ENCODE peak calls at places on chromosomes 3 and 15, in nine cellular contexts. T is foreskin fibroblast; M is Ammon's horn; Z is progenitor cell of endocrine pancreas; H is CD4-positive, CD25-positive, alpha-beta regulatory T cell; R is renal cortical epithelial cell; V is transverse colon; Y is IMR-90; O is left colon. P is an unnamed sample.

GRCh38 chr3:73723596-73723995 is 98.9 kb upstream of the PDZRN3 start:
- DNase-seq in H (no peak), O (no peak), T (no peak), Y (no peak), Z (no peak), M (no peak), R (no peak), V (no peak), P (no peak)

GRCh38 chr3:124606180-124606579 is 124.1 kb upstream of the UMPS start:
- DNase-seq in V (no peak), M (peak), H (no peak), Y (no peak), T (no peak), O (no peak), Z (no peak), R (no peak), P (no peak)

GRCh38 chr15:50939911-50940310 is 31.4 kb downstream of the AP4E1 start:
- DNase-seq in Y (peak), R (no peak), Z (no peak), V (no peak), O (no peak), H (no peak), M (no peak), T (no peak), P (no peak)

GRCh38 chr3:71916747-71917369 is 131.9 kb upstream of the PROK2 start:
- DNase-seq in Z (no peak), Y (peak), V (peak), T (peak), H (no peak), O (peak), R (no peak), M (peak), P (no peak)

GRCh38 chr15:40029979-40030893 is 8.7 kb downstream of the SRP14 start:
- DNase-seq in M (no peak), V (peak), R (peak), T (no peak), H (no peak), Y (peak), Z (no peak), O (peak), P (no peak)

GRCh38 chr3:40534283-40534682 is 9.5 kb downstream of the ZNF621 start:
- DNase-seq in V (no peak), M (no peak), Z (no peak), O (no peak), Y (no peak), R (no peak), H (no peak), T (no peak), P (no peak)

GRCh38 chr3:64319391-64319790 is 94.1 kb upstream of the PRICKLE2 start:
- DNase-seq in H (no peak), O (no peak), R (peak), M (no peak), T (no peak), V (no peak), Z (no peak), Y (no peak), P (no peak)

GRCh38 chr15:84772467-84772866 is 24.1 kb downstream of the ZNF592 start:
- DNase-seq in H (no peak), Z (no peak), V (no peak), T (no peak), Y (no peak), R (no peak), O (no peak), M (no peak), P (no peak)

GRCh38 chr3:15498461-15499214 is 22.9 kb downstream of the COLQ start:
- DNase-seq in O (no peak), T (peak), H (no peak), Z (no peak), Y (no peak), R (no peak), M (no peak), V (no peak), P (no peak)

GRCh38 chr3:51110586-51110985 is 274.5 kb upstream of the MANF start:
- DNase-seq in Z (no peak), M (no peak), H (no peak), O (no peak), Y (no peak), R (no peak), T (no peak), V (no peak), P (no peak)

GRCh38 chr15:75164625-75165024 is 37.1 kb upstream of the C15orf39 start:
- DNase-seq in H (no peak), R (no peak), Z (no peak), T (no peak), Y (no peak), M (no peak), O (no peak), V (no peak), P (no peak)

GRCh38 chr3:131796558-131796957 is 238.3 kb downstream of the CPNE4 start:
- DNase-seq in R (no peak), O (no peak), T (no peak), Y (no peak), V (no peak), M (peak), Z (no peak), H (no peak), P (no peak)

GRCh38 chr3:37986479-37987314 is 3.9 kb upstream of the VILL start:
- DNase-seq in O (peak), M (no peak), H (no peak), T (no peak), Z (peak), V (peak), R (no peak), Y (no peak), P (no peak)

GRCh38 chr3:168847293-168847883 is 751.7 kb upstream of the GOLIM4 start:
- DNase-seq in Y (peak), M (peak), R (peak), H (no peak), V (no peak), T (peak), O (no peak), Z (no peak), P (no peak)

GRCh38 chr3:4749567-4750002 is 229.7 kb upstream of the BHLHE40 start:
- DNase-seq in O (no peak), Y (no peak), M (no peak), R (no peak), Z (no peak), H (no peak), V (no peak), T (no peak), P (no peak)

GRCh38 chr15:42911058-42911592 is 9.5 kb downstream of the TTBK2 start:
- DNase-seq in V (no peak), T (peak), Z (no peak), M (no peak), Y (peak), H (no peak), R (no peak), O (no peak), P (no peak)

GRCh38 chr3:23915537-23916108 is 1.2 kb downstream of the NKIRAS1 start:
- DNase-seq in T (peak), Z (no peak), Y (peak), O (no peak), V (no peak), M (peak), H (no peak), R (peak), P (no peak)

GRCh38 chr3:12833226-12834161 is 7.9 kb downstream of the RPL32 start:
- DNase-seq in R (no peak), T (no peak), V (no peak), O (no peak), M (no peak), Z (no peak), H (no peak), Y (no peak), P (no peak)

GRCh38 chr15:37931868-37932267 is 2.6 kb upstream of the TMCO5A start:
- DNase-seq in H (no peak), Y (peak), Z (no peak), T (no peak), R (no peak), M (no peak), V (no peak), O (no peak), P (no peak)

GRCh38 chr15:31452595-31453557 is 126.2 kb downstream of the KLF13 start:
- DNase-seq in Y (no peak), H (no peak), V (no peak), T (no peak), Z (no peak), O (no peak), M (no peak), R (no peak), P (no peak)

GRCh38 chr15:35728176-35728938 is 182.4 kb upstream of the DPH6 start:
- DNase-seq in O (no peak), Y (no peak), T (no peak), R (peak), M (no peak), Z (no peak), H (no peak), V (no peak), P (no peak)

GRCh38 chr3:10366681-10367101 is 45.8 kb upstream of the SEC13 start:
- DNase-seq in H (no peak), O (no peak), R (peak), Y (peak), T (peak), M (peak), Z (no peak), V (no peak), P (no peak)

GRCh38 chr3:39101022-39101689 is 6.3 kb downstream of the GORASP1 start:
- DNase-seq in M (no peak), V (peak), T (peak), Y (peak), O (peak), Z (no peak), H (peak), R (peak), P (peak)

GRCh38 chr3:127800508-127800907 is 21.8 kb downstream of the MGLL start:
- DNase-seq in Z (no peak), H (no peak), V (no peak), O (no peak), M (no peak), T (peak), R (peak), Y (peak), P (no peak)

GRCh38 chr3:54891540-54891897 is 36.3 kb downstream of the LRTM1 start:
- DNase-seq in T (peak), H (no peak), Y (peak), Z (no peak), R (peak), M (peak), O (peak), V (peak), P (peak)

GRCh38 chr3:188316021-188316722 is 162.2 kb downstream of the LPP start:
- DNase-seq in Z (no peak), R (peak), O (no peak), Y (no peak), H (no peak), T (no peak), M (no peak), V (no peak), P (no peak)

GRCh38 chr3:128006061-128006470 is 46.2 kb upstream of the SEC61A1 start:
- DNase-seq in Y (no peak), V (no peak), H (no peak), M (no peak), O (no peak), R (no peak), T (no peak), Z (no peak), P (peak)

GRCh38 chr3:197793246-197793645 is 2.2 kb downstream of the LRCH3 start:
- DNase-seq in V (no peak), Z (no peak), M (no peak), T (no peak), R (peak), H (no peak), Y (peak), O (no peak), P (no peak)

GRCh38 chr15:25327671-25328070 is 111.2 kb downstream of the UBE3A start:
- DNase-seq in H (no peak), O (no peak), Y (no peak), R (peak), M (no peak), V (peak), Z (no peak), T (no peak), P (no peak)

GRCh38 chr3:110504901-110505300 is 566.7 kb upstream of the NECTIN3 start:
- DNase-seq in H (no peak), O (no peak), M (no peak), Y (no peak), T (no peak), V (no peak), Z (no peak), R (no peak), P (no peak)

GRCh38 chr3:197327701-197328100 is 29.3 kb upstream of the DLG1 start:
- DNase-seq in H (no peak), O (no peak), Z (no peak), Y (peak), M (peak), R (no peak), T (peak), V (no peak), P (no peak)

GRCh38 chr15:82810061-82810862 is 834 bp downstream of the WHAMM start:
- DNase-seq in V (peak), Y (peak), T (peak), M (peak), Z (peak), O (peak), R (peak), H (peak), P (peak)

GRCh38 chr3:177378168-177378567 is 180.9 kb upstream of the TBL1XR1 start:
- DNase-seq in V (no peak), T (no peak), H (no peak), O (no peak), M (no peak), Y (no peak), Z (no peak), R (no peak), P (no peak)

GRCh38 chr15:98896802-98897732 is 110.5 kb downstream of the PGPEP1L start:
- DNase-seq in O (no peak), R (peak), Z (no peak), V (no peak), M (no peak), Y (peak), H (no peak), T (peak), P (no peak)

GRCh38 chr15:73809728-73810501 is 56.8 kb upstream of the INSYN1 start:
- DNase-seq in M (peak), T (no peak), O (no peak), Z (no peak), V (no peak), R (peak), H (no peak), Y (no peak), P (no peak)

GRCh38 chr3:59609967-59610366 is 560.1 kb upstream of the CFAP20DC start:
- DNase-seq in V (no peak), T (peak), O (peak), M (no peak), Z (no peak), H (no peak), R (peak), Y (no peak), P (no peak)

P was measured in H1.